ENCODE peak calls at places on chromosomes 11 and 22, in ten cellular contexts. P is pancreas; K is endothelial cell of umbilical vein; Y is stimulated activated CD4-positive, alpha-beta T cell treated with anti-CD3 and anti-CD28 coated beads, TNF-alpha, amount 100 ng/mL, for 1 hour; V is AG08395; G is lower leg skin; Q is Peyer's patch; T is NK-92 treated with Interleukin-12 subunit alpha and Interleukin-12 subunit beta, amount 100 ng/mL, for 24 hours; E is cardiac muscle cell; I is amniotic stem cell. H is an unnamed sample.

GRCh38 chr11:63901660-63902059 is 15.3 kb downstream of the RCOR2 start:
- DNase-seq in T (no peak), Y (no peak), K (no peak), P (no peak), Q (no peak), I (no peak), V (no peak), E (no peak), G (no peak), H (no peak)

GRCh38 chr11:24496728-24497396 is at the start of gene LUZP2:
- DNase-seq in T (no peak), Q (peak), Y (no peak), V (peak), I (peak), E (peak), P (peak), G (no peak), K (peak), H (peak)

GRCh38 chr22:25395915-25396314 is 168.6 kb upstream of the GRK3 start:
- DNase-seq in E (no peak), V (no peak), I (no peak), T (no peak), Y (no peak), P (peak), K (no peak), G (no peak), Q (no peak), H (no peak)

GRCh38 chr11:13205446-13205845 is 72.1 kb upstream of the BMAL1 start:
- DNase-seq in G (no peak), E (no peak), P (no peak), I (no peak), V (no peak), Y (no peak), T (no peak), Q (no peak), K (peak), H (no peak)

GRCh38 chr11:112354364-112354763 is 93.7 kb upstream of the PLET1 start:
- DNase-seq in I (no peak), E (no peak), V (no peak), Y (no peak), G (no peak), T (no peak), P (no peak), Q (no peak), K (no peak), H (no peak)

GRCh38 chr22:22881116-22882032 is 6.2 kb upstream of the IGLL5 start:
- DNase-seq in Q (no peak), P (no peak), K (no peak), Y (no peak), G (peak), I (no peak), V (no peak), T (no peak), E (no peak), H (peak)

GRCh38 chr22:47151490-47151889 is 389.0 kb downstream of the TBC1D22A start:
- DNase-seq in P (no peak), Y (no peak), Q (no peak), K (peak), G (no peak), I (no peak), T (no peak), V (peak), E (no peak), H (peak)

GRCh38 chr22:38935023-38935422 is 22.4 kb upstream of the APOBEC3A start:
- DNase-seq in P (peak), Q (peak), Y (no peak), V (no peak), I (no peak), T (no peak), G (peak), K (no peak), E (no peak), H (no peak)

GRCh38 chr22:35018995-35019394 is 47.0 kb upstream of the ISX start:
- DNase-seq in I (no peak), G (peak), T (no peak), V (no peak), P (no peak), K (no peak), E (no peak), Y (no peak), Q (no peak), H (no peak)

GRCh38 chr11:128487978-128488377 is 99.4 kb downstream of the ETS1 start:
- DNase-seq in E (peak), G (no peak), T (no peak), Q (no peak), V (no peak), P (no peak), Y (no peak), I (no peak), K (no peak), H (no peak)

GRCh38 chr11:116499396-116500001 is 273.3 kb downstream of the BUD13 start:
- DNase-seq in K (peak), G (peak), I (no peak), Y (no peak), Q (peak), T (peak), E (peak), V (peak), P (peak), H (peak)

GRCh38 chr11:74627381-74627780 is 35.0 kb downstream of the POLD3 start:
- DNase-seq in T (no peak), G (no peak), I (no peak), V (no peak), Y (no peak), E (no peak), Q (no peak), K (no peak), P (no peak), H (no peak)

GRCh38 chr11:418343-419247 is 3.8 kb upstream of the SIGIRR start:
- DNase-seq in E (no peak), I (no peak), K (no peak), P (peak), Y (no peak), T (no peak), V (no peak), G (no peak), Q (no peak), H (no peak)

GRCh38 chr11:100080821-100081220 is 606.3 kb upstream of the ARHGAP42 start:
- DNase-seq in K (no peak), V (no peak), Y (no peak), P (no peak), Q (no peak), E (no peak), G (no peak), T (no peak), I (no peak), H (no peak)

GRCh38 chr11:9821008-9821752 is 157.3 kb downstream of the SWAP70 start:
- DNase-seq in T (no peak), Y (no peak), G (no peak), P (no peak), I (no peak), K (no peak), E (no peak), Q (no peak), V (peak), H (peak)

GRCh38 chr22:28978158-28978557 is 83.5 kb downstream of the C22orf31 start:
- DNase-seq in T (no peak), I (no peak), G (peak), V (peak), Q (no peak), E (peak), K (no peak), P (no peak), Y (no peak), H (peak)

GRCh38 chr11:27635567-27636037 is 64.7 kb downstream of the BDNF start:
- DNase-seq in G (no peak), P (no peak), V (no peak), E (no peak), I (no peak), Q (no peak), T (no peak), K (no peak), Y (no peak), H (no peak)

GRCh38 chr11:92276773-92277172 is 52.2 kb downstream of the FAT3 start:
- DNase-seq in Q (no peak), T (no peak), P (no peak), Y (no peak), K (peak), I (no peak), V (peak), G (no peak), E (no peak), H (no peak)

GRCh38 chr11:3959015-3959917 is 103.8 kb downstream of the STIM1 start:
- DNase-seq in Q (no peak), G (no peak), P (no peak), E (no peak), Y (no peak), I (no peak), V (peak), T (no peak), K (no peak), H (no peak)

GRCh38 chr11:100980156-100980555 is 149.5 kb downstream of the PGR start:
- DNase-seq in Q (no peak), Y (no peak), I (no peak), V (no peak), G (no peak), P (no peak), E (no peak), K (peak), T (no peak), H (no peak)

GRCh38 chr11:21656065-21656464 is 536.8 kb upstream of the ANO5 start:
- DNase-seq in K (no peak), V (no peak), T (no peak), Q (no peak), G (no peak), P (no peak), I (no peak), Y (no peak), E (no peak), H (no peak)

GRCh38 chr11:117298195-117298594 is 7.0 kb downstream of the BACE1-AS start:
- DNase-seq in E (no peak), P (no peak), T (no peak), I (no peak), G (no peak), V (no peak), Y (no peak), Q (no peak), K (no peak), H (no peak)

GRCh38 chr11:112225753-112226061 is 521 bp upstream of the PTS start:
- DNase-seq in G (no peak), Q (no peak), V (no peak), E (no peak), Y (no peak), K (no peak), I (no peak), P (no peak), T (no peak), H (no peak)

GRCh38 chr11:72807021-72807693 is 7.1 kb upstream of the ATG16L2 start:
- DNase-seq in Q (no peak), V (no peak), K (no peak), E (no peak), Y (no peak), P (no peak), T (no peak), I (no peak), G (no peak), H (no peak)

GRCh38 chr11:24253237-24253760 is 243.6 kb upstream of the LUZP2 start:
- DNase-seq in T (no peak), I (no peak), P (no peak), Y (no peak), K (peak), V (no peak), G (no peak), Q (no peak), E (no peak), H (no peak)